ENCODE peak calls at places on chromosomes 6 and 20, in eight cellular contexts. E, I, O, B, T, Z, P and J are unnamed samples.

GRCh38 chr20:49583669-49584417 is 15.9 kb upstream of the PTGIS start:
- DNase-seq in P (no peak), B (no peak), T (peak), I (no peak), E (peak), Z (peak), O (peak), J (no peak)

GRCh38 chr6:42618686-42619085 is 54.9 kb downstream of the UBR2 start:
- DNase-seq in T (peak), E (peak), I (no peak), B (no peak), O (no peak), Z (no peak), P (no peak), J (no peak)

GRCh38 chr20:49167811-49168507 is 20.2 kb downstream of the STAU1 start:
- DNase-seq in I (no peak), Z (peak), B (no peak), O (no peak), E (peak), T (no peak), P (no peak), J (no peak)

GRCh38 chr6:144216668-144217218 is 66.4 kb downstream of the STX11 start:
- DNase-seq in P (no peak), T (peak), E (no peak), Z (no peak), O (no peak), I (no peak), B (no peak), J (no peak)

GRCh38 chr6:12064125-12064524 is 52.0 kb downstream of the HIVEP1 start:
- DNase-seq in P (no peak), O (no peak), B (no peak), T (peak), Z (no peak), I (no peak), E (peak), J (no peak)

GRCh38 chr20:25049261-25050060 is 8.5 kb downstream of the ACSS1 start:
- DNase-seq in T (no peak), Z (no peak), I (no peak), E (no peak), P (no peak), B (no peak), O (no peak), J (no peak)

GRCh38 chr20:10216146-10216741 is 2.4 kb upstream of the SNAP25 start:
- DNase-seq in Z (peak), T (peak), B (no peak), E (no peak), P (no peak), I (no peak), O (no peak), J (no peak)

GRCh38 chr6:150537481-150537880 is 62.2 kb upstream of the PLEKHG1 start:
- DNase-seq in B (no peak), Z (no peak), E (no peak), I (no peak), P (no peak), O (no peak), T (no peak), J (no peak)

GRCh38 chr20:37295001-37295400 is 5.5 kb downstream of the MANBAL start:
- DNase-seq in T (peak), Z (peak), O (no peak), P (no peak), I (no peak), B (no peak), E (peak), J (no peak)

GRCh38 chr6:18327621-18328548 is 59.3 kb upstream of the RNF144B start:
- DNase-seq in P (no peak), B (peak), T (no peak), Z (peak), I (no peak), E (no peak), O (no peak), J (peak)

GRCh38 chr6:30741789-30742315 is 635 bp downstream of the FLOT1 start:
- DNase-seq in T (no peak), P (no peak), B (no peak), E (no peak), I (no peak), Z (no peak), O (no peak), J (peak)

GRCh38 chr6:108655840-108656650 is 95.3 kb downstream of the FOXO3 start:
- DNase-seq in I (no peak), T (no peak), Z (no peak), B (no peak), P (peak), O (no peak), E (peak), J (no peak)

GRCh38 chr6:133817460-133818047 is 71.4 kb upstream of the TCF21 start:
- DNase-seq in T (no peak), B (no peak), Z (no peak), E (no peak), P (no peak), I (no peak), O (peak), J (no peak)

GRCh38 chr6:93468291-93468690 is 48.9 kb upstream of the EPHA7 start:
- DNase-seq in B (no peak), I (no peak), T (no peak), E (no peak), P (no peak), O (no peak), Z (no peak), J (no peak)